ENCODE peak calls at places on chromosomes 5 and 9, in four cellular contexts. D is ovary, G is upper lobe of left lung, F is transverse colon. J is an unnamed sample.

GRCh38 chr9:70100362-70100761 is 56.7 kb downstream of the MAMDC2 start:
- DNase-seq in F (peak), D (peak), G (no peak), J (no peak)

GRCh38 chr9:132548971-132549649 is 33.3 kb upstream of the BARHL1 start:
- DNase-seq in F (no peak), G (no peak), D (no peak), J (no peak)

GRCh38 chr5:38069360-38069759 is 189.0 kb upstream of the EGFLAM start:
- DNase-seq in G (no peak), F (no peak), D (peak), J (no peak)

GRCh38 chr9:120258096-120258495 is 321.9 kb downstream of the CDK5RAP2 start:
- DNase-seq in G (no peak), F (no peak), D (no peak), J (no peak)

GRCh38 chr5:72451771-72452505 is 55.3 kb downstream of the ZNF366 start:
- DNase-seq in F (peak), G (no peak), D (peak), J (peak)

GRCh38 chr5:7927466-7928375 is 58.8 kb downstream of the MTRR start:
- DNase-seq in G (no peak), F (peak), D (peak), J (no peak)

GRCh38 chr5:181151146-181151545 is 3.8 kb downstream of the OR2V2 start:
- DNase-seq in F (no peak), G (no peak), D (no peak), J (no peak)

GRCh38 chr9:134545213-134546211 is 96.1 kb upstream of the COL5A1 start:
- DNase-seq in F (no peak), G (no peak), D (no peak), J (no peak)

GRCh38 chr5:40359093-40359492 is 320.6 kb upstream of the PTGER4 start:
- DNase-seq in G (no peak), D (no peak), F (no peak), J (no peak)

GRCh38 chr9:136343121-136343883 is 16.0 kb downstream of the GPSM1 start:
- DNase-seq in D (no peak), G (no peak), F (no peak), J (no peak)

GRCh38 chr9:69671904-69672827 is at the start of gene APBA1:
- DNase-seq in F (peak), D (peak), G (peak), J (no peak)

GRCh38 chr5:141811287-141812155 is 66.7 kb downstream of the PCDH1 start:
- DNase-seq in G (no peak), F (no peak), D (peak), J (no peak)

GRCh38 chr9:135215571-135216161 is 128.2 kb downstream of the OLFM1 start:
- DNase-seq in F (no peak), D (no peak), G (peak), J (no peak)

GRCh38 chr5:126884269-126884819 is 107.4 kb downstream of the LMNB1 start:
- DNase-seq in F (no peak), G (no peak), D (no peak), J (no peak)

GRCh38 chr5:68891718-68892117 is 202.1 kb upstream of the SLC30A5 start:
- DNase-seq in G (no peak), D (no peak), F (no peak), J (no peak)

GRCh38 chr5:55101556-55102276 is 730 bp upstream of the GZMA start:
- DNase-seq in D (no peak), F (no peak), G (no peak), J (no peak)

GRCh38 chr9:22117511-22118388 is 108.6 kb upstream of the CDKN2B start:
- DNase-seq in G (peak), D (peak), F (peak), J (no peak)

GRCh38 chr9:135561391-135562234 is at the start of gene PAEP:
- DNase-seq in D (no peak), F (no peak), G (no peak), J (no peak)

GRCh38 chr9:34576943-34577634 is 12.4 kb downstream of the CNTFR start:
- DNase-seq in F (no peak), G (no peak), D (peak), J (no peak)

GRCh38 chr5:40911278-40911677 is 2.0 kb downstream of the C7 start:
- DNase-seq in G (no peak), D (peak), F (no peak), J (no peak)

GRCh38 chr5:8601831-8602354 is 732.9 kb downstream of the MTRR start:
- DNase-seq in D (no peak), G (no peak), F (no peak), J (no peak)

GRCh38 chr5:59835782-59836181 is 57.7 kb downstream of the PDE4D start:
- DNase-seq in G (no peak), D (no peak), F (no peak), J (no peak)

GRCh38 chr5:127028822-127029457 is 1.4 kb downstream of the MARCHF3 start:
- DNase-seq in G (peak), D (peak), F (peak), J (no peak)

GRCh38 chr5:16593013-16593412 is 23.8 kb downstream of the RETREG1 start:
- DNase-seq in D (no peak), G (no peak), F (no peak), J (no peak)

GRCh38 chr5:109455598-109456096 is 45.9 kb upstream of the PJA2 start:
- DNase-seq in F (peak), G (peak), D (peak), J (no peak)

GRCh38 chr9:97921959-97922905 is at the start of gene TRMO:
- DNase-seq in D (peak), F (peak), G (peak), J (peak)
- TF ChIP-seq EP300 in D (peak), F (peak), G (no peak), J (no peak)

GRCh38 chr9:113012492-113012891 is 500 bp upstream of the ZNF883 start:
- DNase-seq in G (no peak), F (no peak), D (no peak), J (no peak)

DNA sequence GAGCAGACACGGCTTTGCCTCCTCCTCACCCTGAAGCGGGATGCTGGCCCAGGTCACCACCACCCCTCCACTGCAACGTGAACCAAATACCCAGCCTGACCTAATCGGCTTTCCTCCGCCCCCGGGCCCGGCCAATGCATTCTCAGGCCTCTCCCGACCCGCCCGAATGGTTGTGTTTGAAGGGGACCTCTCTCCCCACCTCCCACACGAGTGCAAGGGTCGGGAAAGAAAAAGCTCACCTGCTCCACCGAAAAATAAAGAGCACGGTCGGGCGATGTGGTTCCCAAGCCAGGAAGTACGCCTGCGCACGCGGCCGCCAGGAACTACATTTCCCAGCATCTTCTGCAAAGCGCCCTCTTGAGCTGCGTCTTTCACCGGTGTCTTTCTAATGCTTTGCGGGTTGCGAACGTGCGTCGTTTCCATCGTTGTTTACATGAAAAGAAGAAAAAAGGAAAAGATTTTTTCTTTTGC is at the start of gene ZNF883:
- DNase-seq in F (peak), G (no peak), D (peak), J (no peak)
- TF ChIP-seq CTCF in F (no peak), G (no peak), D (no peak), J (no peak)

GRCh38 chr9:5375790-5376477 is 36.3 kb upstream of the RLN1 start:
- DNase-seq in F (no peak), D (no peak), G (no peak), J (no peak)
- TF ChIP-seq EP300 in F (no peak), D (no peak), G (no peak), J (no peak)

GRCh38 chr5:177023247-177023703 is 779 bp downstream of the ZNF346 start:
- DNase-seq in G (no peak), F (no peak), D (peak), J (no peak)
- TF ChIP-seq CTCF in G (no peak), F (no peak), D (no peak), J (no peak)

GRCh38 chr9:130780865-130781504 is 54.1 kb upstream of the ABL1 start:
- DNase-seq in F (peak), G (peak), D (peak), J (peak)

GRCh38 chr9:130775336-130775991 is 59.6 kb upstream of the ABL1 start:
- DNase-seq in D (no peak), G (no peak), F (no peak), J (no peak)

GRCh38 chr9:130780415-130780814 is 54.6 kb upstream of the ABL1 start:
- DNase-seq in F (no peak), D (peak), G (no peak), J (no peak)

GRCh38 chr9:130782883-130783537 is 52.0 kb upstream of the ABL1 start:
- DNase-seq in D (no peak), G (no peak), F (no peak), J (no peak)

GRCh38 chr9:130779153-130779855 is 55.8 kb upstream of the ABL1 start:
- DNase-seq in G (no peak), F (no peak), D (no peak), J (no peak)
- TF ChIP-seq EP300 in G (no peak), F (peak), D (no peak), J (no peak)

GRCh38 chr9:114384836-114385411 is 2.9 kb downstream of the AKNA start:
- DNase-seq in D (no peak), G (no peak), F (no peak), J (no peak)
- TF ChIP-seq CTCF in D (no peak), G (no peak), F (no peak), J (no peak)

GRCh38 chr5:14410942-14411258 is 170.7 kb upstream of the OTULINL start:
- DNase-seq in G (no peak), F (no peak), D (no peak), J (no peak)
- TF ChIP-seq EP300 in G (no peak), F (no peak), D (no peak), J (no peak)